ENCODE peak calls at places on chromosomes 5 and 9, in seven cellular contexts. T is K562, Z is HepG2, I is HCT116, R is SK-N-SH, G is H1, K is GM12878. Y is an unnamed sample.

GRCh38 chr5:97073420-97073819 is 69.0 kb downstream of the LIX1 start:
- DNase-seq in T (no peak), Z (no peak), I (no peak), R (no peak), G (no peak), K (no peak), Y (no peak)

GRCh38 chr5:1509346-1510085 is 14.2 kb downstream of the LPCAT1 start:
- DNase-seq in T (no peak), Z (no peak), I (no peak), R (no peak), G (peak), K (no peak), Y (no peak)

GRCh38 chr5:78005021-78005785 is 229.1 kb upstream of the TBCA start:
- DNase-seq in T (no peak), Z (peak), I (no peak), R (no peak), G (no peak), K (no peak), Y (no peak)

GRCh38 chr9:87158779-87159178 is 211.5 kb upstream of the GAS1 start:
- DNase-seq in T (no peak), Z (no peak), I (no peak), R (no peak), G (no peak), K (no peak), Y (no peak)

GRCh38 chr5:159496773-159497172 is 166.5 kb upstream of the IL12B start:
- DNase-seq in T (no peak), Z (no peak), I (no peak), R (no peak), G (no peak), K (no peak), Y (no peak)

GRCh38 chr5:140402258-140403074 is 833 bp downstream of the ANKHD1 start:
- DNase-seq in T (peak), Z (peak), I (no peak), R (peak), G (peak), K (peak), Y (peak)

GRCh38 chr5:159453209-159453608 is 122.9 kb upstream of the IL12B start:
- DNase-seq in T (no peak), Z (no peak), I (no peak), R (no peak), G (no peak), K (peak), Y (no peak)

GRCh38 chr9:95370064-95370463 is 52.6 kb upstream of the FANCC start:
- DNase-seq in T (no peak), Z (no peak), I (no peak), R (no peak), G (no peak), K (no peak), Y (no peak)

GRCh38 chr9:33116855-33117254 is 40.4 kb upstream of the SMU1 start:
- DNase-seq in T (no peak), Z (no peak), I (no peak), R (no peak), G (no peak), K (no peak), Y (no peak)

GRCh38 chr5:32029291-32029690 is 144.8 kb downstream of the GOLPH3 start:
- DNase-seq in T (no peak), Z (no peak), I (no peak), R (no peak), G (no peak), K (no peak), Y (no peak)

GRCh38 chr9:90641868-90642558 is 611 bp downstream of the DIRAS2 start:
- DNase-seq in T (no peak), Z (no peak), I (no peak), R (no peak), G (peak), K (no peak), Y (no peak)

GRCh38 chr9:127396253-127396807 is 639 bp upstream of the SLC2A8 start:
- DNase-seq in T (no peak), Z (no peak), I (no peak), R (no peak), G (no peak), K (no peak), Y (no peak)

GRCh38 chr5:39624268-39624886 is 199.6 kb upstream of the DAB2 start:
- DNase-seq in T (no peak), Z (peak), I (peak), R (no peak), G (no peak), K (peak), Y (peak)

GRCh38 chr9:131608469-131609115 is 63.3 kb downstream of the PRRT1B start:
- DNase-seq in T (no peak), Z (peak), I (peak), R (no peak), G (peak), K (no peak), Y (peak)

GRCh38 chr9:38094165-38094564 is 25.1 kb upstream of the SHB start:
- DNase-seq in T (no peak), Z (no peak), I (no peak), R (no peak), G (no peak), K (no peak), Y (no peak)

GRCh38 chr5:34586117-34586885 is 69.8 kb upstream of the RAI14 start:
- DNase-seq in T (peak), Z (peak), I (no peak), R (no peak), G (no peak), K (no peak), Y (no peak)

GRCh38 chr9:128818839-128819715 is 777 bp downstream of the ENDOG start:
- DNase-seq in T (peak), Z (no peak), I (no peak), R (peak), G (peak), K (no peak), Y (peak)

GRCh38 chr9:109745335-109746283 is 34.4 kb upstream of the PALM2AKAP2 start:
- DNase-seq in T (no peak), Z (no peak), I (no peak), R (no peak), G (no peak), K (no peak), Y (no peak)

GRCh38 chr9:130159814-130160670 is 12.2 kb upstream of the NCS1 start:
- DNase-seq in T (no peak), Z (no peak), I (no peak), R (no peak), G (no peak), K (no peak), Y (no peak)

GRCh38 chr5:79697222-79698164 is 7.9 kb downstream of the CMYA5 start:
- DNase-seq in T (peak), Z (no peak), I (no peak), R (no peak), G (no peak), K (no peak), Y (no peak)

GRCh38 chr9:113600871-113601545 is 137.5 kb downstream of the RGS3 start:
- DNase-seq in T (no peak), Z (no peak), I (no peak), R (no peak), G (no peak), K (no peak), Y (no peak)

GRCh38 chr5:54663876-54664275 is 146.3 kb downstream of the SNX18 start:
- DNase-seq in T (no peak), Z (no peak), I (no peak), R (no peak), G (no peak), K (no peak), Y (no peak)

GRCh38 chr9:19471737-19472648 is 63.2 kb downstream of the ACER2 start:
- DNase-seq in T (peak), Z (peak), I (peak), R (peak), G (peak), K (no peak), Y (no peak)

GRCh38 chr9:125521462-125522327 is 185.3 kb downstream of the MAPKAP1 start:
- DNase-seq in T (no peak), Z (peak), I (peak), R (no peak), G (no peak), K (no peak), Y (no peak)

GRCh38 chr9:125524522-125524921 is 182.5 kb downstream of the MAPKAP1 start:
- DNase-seq in T (no peak), Z (no peak), I (no peak), R (no peak), G (peak), K (no peak), Y (no peak)

GRCh38 chr9:125523681-125524080 is 183.3 kb downstream of the MAPKAP1 start:
- DNase-seq in T (no peak), Z (no peak), I (no peak), R (no peak), G (no peak), K (no peak), Y (no peak)

GRCh38 chr9:125519741-125520140 is 187.3 kb downstream of the MAPKAP1 start:
- DNase-seq in T (no peak), Z (no peak), I (no peak), R (no peak), G (no peak), K (no peak), Y (no peak)

GRCh38 chr9:125522328-125522725 is 184.7 kb downstream of the MAPKAP1 start:
- DNase-seq in T (no peak), Z (no peak), I (no peak), R (no peak), G (no peak), K (no peak), Y (no peak)
- TF ChIP-seq JUND in T (no peak), Z (no peak), I (no peak), R (no peak), G (no peak), K (no peak), Y (no peak)

GRCh38 chr5:158164648-158165047 is 305.7 kb upstream of the CLINT1 start:
- DNase-seq in T (no peak), Z (no peak), I (no peak), R (no peak), G (no peak), K (no peak), Y (no peak)
- TF ChIP-seq JUND in T (no peak), Z (no peak), I (no peak), R (no peak), G (no peak), K (no peak), Y (no peak)

GRCh38 chr5:139131881-139132480 is 66.2 kb downstream of the SIL1 start:
- DNase-seq in T (no peak), Z (no peak), I (no peak), R (no peak), G (no peak), K (no peak), Y (no peak)
- TF ChIP-seq JUND in T (no peak), Z (no peak), I (no peak), R (no peak), G (no peak), K (no peak), Y (no peak)

GRCh38 chr9:104895572-104895971 is 32.4 kb downstream of the ABCA1 start:
- DNase-seq in T (no peak), Z (no peak), I (no peak), R (no peak), G (no peak), K (no peak), Y (no peak)
- TF ChIP-seq JUND in T (no peak), Z (no peak), I (no peak), R (no peak), G (no peak), K (no peak), Y (no peak)

DNA sequence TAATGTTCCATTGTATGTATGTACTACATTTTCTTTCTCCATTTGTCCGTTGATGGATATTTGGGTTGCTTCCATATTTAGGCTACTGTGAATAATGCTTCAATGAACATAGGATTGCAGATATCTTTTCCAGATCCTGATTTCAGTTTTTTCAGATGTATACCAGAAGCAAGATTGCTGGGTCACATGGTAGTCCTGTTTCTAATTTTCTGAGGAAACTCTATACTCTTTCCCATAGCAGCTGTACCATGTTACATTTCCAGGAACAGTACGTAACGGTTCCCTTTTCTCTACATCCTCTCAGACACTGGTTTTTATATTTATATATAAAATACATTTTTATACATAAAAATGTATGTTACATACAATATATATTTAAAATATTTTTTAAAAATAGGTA is 121.8 kb downstream of the GCNT1 start:
- DNase-seq in T (no peak), Z (no peak), I (no peak), R (no peak), G (no peak), K (no peak), Y (no peak)
- TF ChIP-seq JUND in T (no peak), Z (no peak), I (no peak), R (no peak), G (no peak), K (no peak), Y (no peak)

GRCh38 chr9:7147136-7148090 is 389.6 kb downstream of the KDM4C start:
- DNase-seq in T (no peak), Z (no peak), I (no peak), R (no peak), G (no peak), K (no peak), Y (peak)
- TF ChIP-seq JUND in T (no peak), Z (no peak), I (no peak), R (no peak), G (no peak), K (no peak), Y (no peak)

GRCh38 chr5:180739958-180740357 is at the start of gene OR2Y1:
- DNase-seq in T (no peak), Z (no peak), I (no peak), R (no peak), G (no peak), K (no peak), Y (no peak)

GRCh38 chr5:180742727-180743126 is 2.9 kb upstream of the OR2Y1 start:
- DNase-seq in T (no peak), Z (no peak), I (no peak), R (no peak), G (no peak), K (no peak), Y (no peak)

GRCh38 chr5:180744253-180744652 is 4.4 kb upstream of the OR2Y1 start:
- DNase-seq in T (no peak), Z (no peak), I (no peak), R (no peak), G (no peak), K (no peak), Y (no peak)

GRCh38 chr5:180739271-180739670 is 587 bp downstream of the OR2Y1 start:
- DNase-seq in T (no peak), Z (no peak), I (no peak), R (no peak), G (no peak), K (no peak), Y (no peak)
- TF ChIP-seq JUND in T (no peak), Z (no peak), I (no peak), R (no peak), G (no peak), K (no peak), Y (no peak)

GRCh38 chr9:116275418-116276295 is 122.1 kb downstream of the PAPPA start:
- DNase-seq in T (no peak), Z (no peak), I (no peak), R (no peak), G (no peak), K (no peak), Y (no peak)
- TF ChIP-seq JUND in T (no peak), Z (no peak), I (no peak), R (no peak), G (no peak), K (no peak), Y (no peak)

Y was measured in T47D.